ENCODE peak calls at places on chromosome 18, in nine cellular contexts. S, G, R, W, C, N, V, F and T are unnamed samples.

GRCh38 chr18:47917923-47918610 is 12.4 kb downstream of the SMAD2 start:
- DNase-seq in S (no peak), G (no peak), R (no peak), W (no peak), C (no peak), N (no peak), V (peak), F (no peak), T (peak)

GRCh38 chr18:59008302-59008974 is 131.2 kb upstream of the SEC11C start:
- DNase-seq in S (no peak), G (no peak), R (no peak), W (no peak), C (no peak), N (no peak), V (no peak), F (no peak), T (peak)

GRCh38 chr18:60895181-60895580 is 438.0 kb upstream of the CDH20 start:
- DNase-seq in S (no peak), G (no peak), R (no peak), W (no peak), C (no peak), N (no peak), V (no peak), F (no peak), T (no peak)

GRCh38 chr18:55093295-55093694 is 134.0 kb upstream of the CCDC68 start:
- DNase-seq in S (no peak), G (no peak), R (no peak), W (no peak), C (no peak), N (no peak), V (no peak), F (no peak), T (no peak)

GRCh38 chr18:48577478-48578190 is 38.8 kb downstream of the CTIF start:
- DNase-seq in S (no peak), G (no peak), R (no peak), W (no peak), C (no peak), N (no peak), V (no peak), F (no peak), T (no peak)

GRCh38 chr18:20971886-20972267 is 139.7 kb downstream of the ROCK1 start:
- DNase-seq in S (no peak), G (peak), R (no peak), W (no peak), C (no peak), N (no peak), V (no peak), F (no peak), T (no peak)

GRCh38 chr18:26536032-26536431 is 12.3 kb downstream of the KCTD1 start:
- DNase-seq in S (no peak), G (no peak), R (no peak), W (no peak), C (no peak), N (no peak), V (no peak), F (no peak), T (no peak)

GRCh38 chr18:30280861-30281470 is 761.6 kb downstream of the DSC3 start:
- DNase-seq in S (no peak), G (peak), R (no peak), W (no peak), C (no peak), N (no peak), V (no peak), F (no peak), T (peak)

GRCh38 chr18:9595197-9595596 is 19.2 kb downstream of the PPP4R1 start:
- DNase-seq in S (no peak), G (no peak), R (no peak), W (no peak), C (no peak), N (no peak), V (no peak), F (no peak), T (no peak)